ENCODE peak calls at places on chromosomes 4 and X, in six cellular contexts. R is HL-60, G is Peyer's patch, U is HepG2, D is LNCaP clone FGC, F is pancreas. X is an unnamed sample.

GRCh38 chr4:148305749-148306148 is 136.5 kb downstream of the NR3C2 start:
- DNase-seq in R (no peak), G (no peak), U (no peak), D (no peak), F (no peak), X (no peak)

GRCh38 chrX:18895157-18895952 is 88.6 kb downstream of the PHKA2 start:
- DNase-seq in R (no peak), G (no peak), U (no peak), D (no peak), F (no peak), X (peak; percentile 56)

GRCh38 chrX:33211356-33212254 is at the start of gene DMD:
- DNase-seq in R (no peak), G (no peak), U (peak; percentile 1), D (no peak), F (peak; percentile 8), X (peak; percentile 88)

GRCh38 chr4:165308174-165308573 is 19.3 kb upstream of the MSMO1 start:
- DNase-seq in R (no peak), G (no peak), U (no peak), D (no peak), F (no peak), X (peak; percentile 45)

GRCh38 chr4:88286897-88287296 is 2.5 kb upstream of the PPM1K start:
- DNase-seq in R (no peak), G (no peak), U (no peak), D (no peak), F (no peak), X (peak; percentile 51)

GRCh38 chr4:107077192-107077591 is 41.1 kb upstream of the DKK2 start:
- DNase-seq in R (no peak), G (no peak), U (no peak), D (no peak), F (no peak), X (no peak)

GRCh38 chrX:142994988-142995387 is 30.7 kb upstream of the SPANXN4 start:
- DNase-seq in R (no peak), G (no peak), U (no peak), D (no peak), F (no peak), X (no peak)

GRCh38 chr4:99885063-99885664 is 9.1 kb downstream of the LAMTOR3 start:
- DNase-seq in R (no peak), G (no peak), U (peak; percentile 21), D (no peak), F (no peak), X (peak; percentile 60)

GRCh38 chr4:158630893-158631292 is 40.8 kb downstream of the C4orf46 start:
- DNase-seq in R (no peak), G (no peak), U (no peak), D (no peak), F (no peak), X (peak; percentile 91)

GRCh38 chrX:42094208-42094607 is 170.9 kb upstream of the CASK start:
- DNase-seq in R (no peak), G (no peak), U (no peak), D (no peak), F (no peak), X (peak; percentile 32)

GRCh38 chr4:84381759-84382158 is 117.3 kb downstream of the NKX6-1 start:
- DNase-seq in R (no peak), G (no peak), U (no peak), D (no peak), F (no peak), X (no peak)

GRCh38 chr4:144894525-144894924 is 203.5 kb downstream of the ANAPC10 start:
- DNase-seq in R (peak; percentile 87), G (no peak), U (no peak), D (no peak), F (no peak), X (peak; percentile 79)

GRCh38 chrX:154142386-154142785 is 1.7 kb upstream of the OPN1LW start:
- DNase-seq in R (no peak), G (no peak), U (no peak), D (no peak), F (no peak), X (no peak)

GRCh38 chr4:19348746-19349145 is 903.0 kb upstream of the SLIT2 start:
- DNase-seq in R (no peak), G (no peak), U (no peak), D (no peak), F (no peak), X (no peak)

GRCh38 chr4:153522800-153523089 is 56.6 kb downstream of the TMEM131L start:
- DNase-seq in R (no peak), G (no peak), U (no peak), D (no peak), F (no peak), X (no peak)

GRCh38 chrX:11750694-11751093 is 7.3 kb upstream of the MSL3 start:
- DNase-seq in R (no peak), G (no peak), U (no peak), D (no peak), F (no peak), X (no peak)

GRCh38 chrX:136806891-136807410 is 26.2 kb upstream of the ARHGEF6 start:
- DNase-seq in R (no peak), G (no peak), U (no peak), D (no peak), F (no peak), X (no peak)

GRCh38 chr4:7328913-7329638 is 105.7 kb downstream of the PSAPL1 start:
- DNase-seq in R (no peak), G (no peak), U (no peak), D (no peak), F (no peak), X (peak; percentile 26)

GRCh38 chr4:26433556-26433955 is 56.7 kb downstream of the CCKAR start:
- DNase-seq in R (no peak), G (no peak), U (no peak), D (no peak), F (no peak), X (peak; percentile 35)

GRCh38 chrX:80430826-80431501 is 10.7 kb downstream of the TENT5D start:
- DNase-seq in R (no peak), G (no peak), U (no peak), D (no peak), F (no peak), X (peak; percentile 37)
- TF ChIP-seq CTCF in R (no peak), G (no peak), U (no peak), D (peak; percentile 15), F (no peak), X (peak; percentile 24)

DNA sequence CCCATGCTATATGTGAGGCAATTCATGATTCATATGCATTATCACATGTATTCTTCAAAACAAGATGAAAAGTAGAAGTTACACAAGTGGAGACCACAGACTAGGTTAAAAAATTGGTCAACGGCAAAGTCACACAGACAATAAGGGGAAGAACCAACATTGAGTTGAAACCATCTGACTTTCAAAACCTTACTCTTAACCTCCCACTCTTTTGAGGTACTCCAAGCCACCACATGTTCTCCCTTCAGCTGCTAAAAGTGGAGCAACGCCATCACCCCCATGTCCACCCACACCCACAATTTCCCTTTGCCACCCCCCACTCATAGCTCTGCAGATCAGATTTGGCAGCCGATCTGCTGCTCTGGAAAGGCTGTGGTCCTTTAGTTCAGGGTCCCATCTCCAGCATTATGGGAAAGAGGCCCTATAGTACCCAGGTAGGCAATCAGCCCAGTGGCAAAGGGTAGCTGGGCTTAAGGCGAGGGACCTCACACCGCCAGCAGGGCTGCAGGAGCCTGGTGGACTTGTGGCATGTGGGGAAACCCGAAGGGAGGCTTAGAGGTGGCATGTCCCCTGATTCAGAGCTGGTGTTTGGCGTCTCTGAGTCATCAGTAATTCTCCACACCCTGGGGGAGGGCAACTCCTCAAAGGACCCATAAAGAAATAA is 33.5 kb upstream of the CYBB start:
- DNase-seq in R (peak; percentile 90), G (no peak), U (no peak), D (no peak), F (no peak), X (no peak)
- H3K4me3 ChIP-seq in R (no peak overlapping the region), G (no peak overlapping the region), U (no peak overlapping the region), D (no peak overlapping the region), F (no peak overlapping the region), X (no peak overlapping the region)

DNA sequence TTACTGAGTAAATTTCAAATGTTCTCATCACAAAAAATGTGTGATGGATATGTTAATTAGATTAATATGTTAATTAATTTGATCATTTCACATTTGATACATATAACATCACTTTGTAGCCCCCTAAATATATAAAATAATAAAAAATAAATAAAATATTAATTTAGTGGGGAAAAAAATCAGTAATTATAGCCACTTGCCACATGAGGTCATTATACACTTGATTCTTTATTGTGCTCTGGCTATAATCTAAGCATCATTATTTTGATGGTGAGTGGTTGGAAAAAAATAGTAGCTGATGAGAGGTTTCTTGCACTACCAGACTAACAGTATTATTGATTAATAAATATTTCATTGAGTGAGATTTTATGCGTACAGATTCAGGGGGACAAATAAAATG is 57.4 kb downstream of the DCK start:
- DNase-seq in R (no peak), G (no peak), U (no peak), D (no peak), F (no peak), X (no peak)
- TF ChIP-seq CTCF in R (no peak), G (no peak), U (no peak), D (peak; percentile 48), F (no peak), X (no peak)

DNA sequence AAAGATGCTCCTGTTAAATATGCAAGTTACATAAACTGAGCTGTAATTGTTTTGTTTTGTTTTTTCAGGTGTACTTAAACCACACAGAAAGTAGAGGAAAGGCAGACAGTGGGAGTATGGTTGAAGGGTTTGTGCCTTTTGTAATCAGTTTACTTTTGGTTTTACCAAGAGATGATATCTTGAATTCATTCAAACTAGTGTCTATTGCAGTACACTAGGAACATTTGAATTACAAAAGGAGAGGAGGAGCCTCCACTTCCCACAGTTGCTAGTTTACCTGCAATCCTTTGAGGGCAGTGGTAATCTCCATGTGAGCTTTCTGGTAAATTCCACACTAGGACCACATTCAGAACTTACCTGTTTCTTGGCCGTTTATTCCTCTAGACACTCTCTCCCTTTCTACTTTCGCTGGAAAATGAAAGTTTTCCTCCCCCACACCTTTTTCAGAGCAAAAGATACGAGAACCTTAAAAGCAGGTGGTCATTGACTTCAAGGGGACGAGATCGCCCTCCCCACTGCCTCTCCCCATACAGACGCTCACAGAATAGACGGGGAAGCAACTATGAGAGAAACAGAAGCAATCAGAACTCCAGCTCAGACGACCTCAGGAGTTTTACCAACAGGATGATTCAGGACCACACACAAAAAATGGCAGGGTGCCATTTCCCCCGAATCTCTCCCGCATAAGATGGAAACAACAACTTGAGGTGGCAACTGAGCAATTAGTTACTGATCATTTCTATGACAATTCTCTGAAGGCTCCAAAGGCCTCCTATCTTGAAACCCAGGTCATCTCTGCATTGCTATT is 3.3 kb downstream of the RBM47 start:
- DNase-seq in R (no peak), G (no peak), U (no peak), D (no peak), F (no peak), X (no peak)
- H3K4me3 ChIP-seq in R (no peak overlapping the region), G (no peak overlapping the region), U (no peak overlapping the region), D (peak overlapping the region; percentile 79), F (no peak overlapping the region), X (no peak overlapping the region)

DNA sequence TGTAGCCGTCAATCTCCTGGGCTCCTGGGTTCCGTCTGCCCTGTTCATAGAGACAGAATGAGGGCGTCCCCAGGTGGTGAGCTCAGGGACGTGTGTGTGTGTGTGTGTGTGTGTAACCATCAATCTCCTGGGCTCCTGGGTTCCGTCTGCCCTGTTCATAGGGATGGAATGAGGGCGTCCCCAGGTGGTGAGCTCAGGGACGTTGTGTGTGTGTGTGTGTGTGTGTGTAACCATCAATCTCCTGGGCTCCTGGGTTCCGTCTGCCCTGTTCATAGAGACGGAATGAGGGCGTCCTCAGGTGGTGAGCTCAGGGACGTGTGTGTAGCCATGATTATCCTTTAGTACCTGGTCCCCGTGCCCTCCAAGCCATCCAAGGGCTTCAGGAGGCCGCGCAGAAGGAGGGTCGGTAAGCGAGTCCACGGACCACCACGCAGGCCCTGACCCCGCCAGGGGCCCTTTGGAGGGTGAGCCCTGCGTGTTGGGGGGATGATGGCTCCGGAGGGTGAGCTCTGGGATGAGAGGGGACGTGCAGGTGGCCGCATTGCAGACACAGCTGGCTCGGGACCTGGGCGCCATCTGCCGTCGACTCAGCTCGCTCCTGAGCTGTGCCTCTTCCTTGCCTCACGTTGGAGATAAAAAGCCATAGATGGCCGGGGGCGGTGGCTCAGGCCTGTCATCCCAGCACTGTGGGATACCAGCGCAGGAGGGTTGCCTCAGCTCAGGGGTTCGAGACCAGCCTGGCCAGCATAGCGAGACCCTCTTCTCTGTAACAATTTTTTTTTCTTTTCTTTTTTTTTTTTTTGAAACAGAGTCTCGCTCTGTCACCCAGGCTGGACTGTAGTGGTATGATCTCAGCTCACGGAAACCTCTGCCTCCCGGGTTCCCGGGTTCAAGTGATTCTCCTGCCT is 5.4 kb upstream of the GTPBP6 start:
- DNase-seq in R (peak; percentile 42), G (peak; percentile 51), U (peak; percentile 68), D (peak; percentile 46), F (no peak), X (peak; percentile 63)
- TF ChIP-seq CTCF in R (no peak), G (no peak), U (peak; percentile 83), D (peak; percentile 66), F (no peak), X (peak; percentile 7)

X was measured in fibroblast of the aortic adventitia.